ENCODE peak calls at places on chromosomes 12 and 14, in ten cellular contexts. T is suprapubic skin, L is PC-3, E is A549, F is upper lobe of right lung, U is testis, J is RWPE1, X is GM23338, K is esophagus squamous epithelium, V is A673. O is an unnamed sample.

GRCh38 chr12:123237646-123238329 is 4.6 kb downstream of the MTRFR start:
- DNase-seq in U (peak; percentile 78), E (peak; percentile 75), X (peak; percentile 79), V (peak; percentile 66), F (peak; percentile 72), T (peak; percentile 80), K (no peak), J (peak; percentile 36), L (peak; percentile 89), O (peak; percentile 76)

GRCh38 chr14:70642313-70643235 is 858 bp downstream of the TTC9 start:
- DNase-seq in K (no peak), T (no peak), X (peak; percentile 48), E (no peak), J (no peak), U (peak; percentile 22), V (peak; percentile 42), F (peak; percentile 66), L (no peak), O (no peak)

GRCh38 chr12:100715976-100716657 is 78.5 kb upstream of the ANO4 start:
- DNase-seq in V (no peak), J (no peak), F (no peak), L (no peak), T (no peak), X (peak; percentile 70), K (no peak), U (no peak), E (no peak), O (no peak)

GRCh38 chr12:125492354-125493270 is 427.4 kb downstream of the AACS start:
- DNase-seq in J (no peak), L (no peak), X (no peak), F (no peak), U (no peak), K (no peak), V (no peak), E (no peak), T (no peak), O (no peak)

GRCh38 chr12:104448475-104448874 is 8.3 kb upstream of the CHST11 start:
- DNase-seq in L (no peak), E (no peak), U (no peak), X (no peak), V (no peak), K (no peak), T (no peak), F (no peak), J (no peak), O (no peak)

GRCh38 chr12:104073699-104074098 is 9.4 kb downstream of the HCFC2 start:
- DNase-seq in T (no peak), F (no peak), K (no peak), E (no peak), L (no peak), V (no peak), U (no peak), X (no peak), J (no peak), O (no peak)

GRCh38 chr14:102481791-102482238 is 27.8 kb downstream of the ANKRD9 start:
- DNase-seq in F (peak; percentile 48), L (peak; percentile 86), X (no peak), J (peak; percentile 55), T (no peak), U (no peak), E (peak; percentile 35), V (no peak), K (no peak), O (no peak)

GRCh38 chr12:89153341-89153740 is 199.0 kb downstream of the DUSP6 start:
- DNase-seq in T (no peak), X (no peak), F (no peak), V (no peak), L (no peak), J (no peak), K (no peak), U (no peak), E (no peak), O (no peak)

GRCh38 chr14:78010688-78011087 is 159.5 kb upstream of the NRXN3 start:
- DNase-seq in X (no peak), T (no peak), V (no peak), L (peak; percentile 65), E (no peak), K (no peak), J (peak; percentile 81), U (no peak), F (no peak), O (peak; percentile 19)

GRCh38 chr12:2691340-2692111 is 103.2 kb upstream of the FKBP4 start:
- DNase-seq in J (peak; percentile 6), L (no peak), K (no peak), X (peak; percentile 72), V (no peak), U (no peak), T (no peak), E (no peak), F (no peak), O (no peak)

GRCh38 chr14:103607039-103607668 is 21.9 kb upstream of the KLC1 start:
- DNase-seq in E (peak; percentile 37), V (peak; percentile 97), T (peak; percentile 87), X (peak; percentile 65), F (peak; percentile 69), J (peak; percentile 21), U (peak; percentile 71), K (no peak), L (peak; percentile 66), O (peak; percentile 85)
- TF ChIP-seq CTCF in E (no peak), V (peak; percentile 62), T (peak; percentile 8), X (peak; percentile 51), F (peak; percentile 36), J (peak; percentile 34), U (no peak), K (no peak), L (peak; percentile 49), O (peak; percentile 28)

DNA sequence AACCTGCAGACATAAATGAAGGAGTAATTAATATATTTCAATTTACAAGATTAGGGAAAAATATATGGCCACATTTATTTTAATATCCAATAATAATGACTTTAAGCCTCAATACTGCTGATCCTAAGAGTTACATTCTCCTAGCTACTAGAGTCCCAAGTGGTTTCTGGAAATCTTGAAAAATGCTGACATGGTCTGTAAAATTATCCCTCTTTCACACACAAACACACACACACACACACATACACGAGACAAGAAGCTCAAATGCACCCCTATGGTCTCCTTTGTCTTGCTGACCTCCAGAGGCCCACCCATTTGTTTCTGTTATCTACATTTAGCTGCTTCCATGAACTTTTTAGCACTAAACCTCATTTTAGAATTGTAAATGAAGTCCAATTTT is 53.0 kb upstream of the USP15 start:
- DNase-seq in J (no peak), F (no peak), K (no peak), T (no peak), V (no peak), E (no peak), X (no peak), L (no peak), U (no peak), O (no peak)
- H3K27ac ChIP-seq in J (no peak overlapping the region), F (no peak overlapping the region), K (no peak overlapping the region), T (no peak overlapping the region), V (no peak overlapping the region), E (no peak overlapping the region), X (no peak overlapping the region), L (no peak overlapping the region), U (no peak overlapping the region), O (no peak overlapping the region)

GRCh38 chr14:31934767-31935266 is 142.3 kb upstream of the ARHGAP5 start:
- DNase-seq in L (peak; percentile 61), J (peak; percentile 44), E (peak; percentile 87), K (no peak), F (no peak), X (peak; percentile 85), T (no peak), V (peak; percentile 58), U (peak; percentile 72), O (no peak)
- TF ChIP-seq CTCF in L (peak; percentile 75), J (no peak), E (peak; percentile 78), K (peak; percentile 54), F (peak; percentile 31), X (peak; percentile 48), T (peak; percentile 27), V (peak; percentile 55), U (peak; percentile 38), O (peak; percentile 51)

DNA sequence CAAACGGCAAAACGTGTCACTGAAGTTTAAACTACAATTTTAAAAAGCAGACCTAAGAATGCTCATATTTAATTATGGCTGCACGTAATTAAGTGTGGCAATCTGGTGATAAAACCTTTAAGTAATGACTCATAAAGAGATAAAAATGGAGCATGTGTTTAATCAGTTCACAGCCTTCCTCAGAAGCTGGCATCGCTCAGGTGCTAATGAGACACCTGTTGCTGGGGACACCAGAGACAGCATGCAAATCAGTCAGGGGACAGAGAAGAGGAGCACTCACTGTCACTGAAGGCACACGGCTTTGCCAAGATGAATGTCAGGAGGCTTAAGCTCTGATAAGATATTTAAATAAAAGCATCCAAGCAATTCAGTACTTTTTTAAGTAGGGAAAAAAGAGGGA is 840.3 kb downstream of the GALC start:
- DNase-seq in L (no peak), K (no peak), F (no peak), V (no peak), U (no peak), T (no peak), J (no peak), E (no peak), X (no peak), O (no peak)
- H3K27ac ChIP-seq in L (no peak overlapping the region), K (no peak overlapping the region), F (no peak overlapping the region), V (no peak overlapping the region), U (no peak overlapping the region), T (no peak overlapping the region), J (no peak overlapping the region), E (no peak overlapping the region), X (no peak overlapping the region), O (no peak overlapping the region)